ENCODE peak calls at places on chromosomes 6 and 20, in six cellular contexts. M is pancreas; U is psoas muscle; T is HepG2; V is CD8-positive, alpha-beta T cell; C is neural progenitor cell. P is an unnamed sample.

GRCh38 chr20:1489764-1490436 is 1.3 kb downstream of the SIRPB2 start:
- DNase-seq in V (no peak), M (no peak), U (no peak), T (no peak), C (no peak), P (no peak)

GRCh38 chr20:61185841-61186601 is 66.0 kb upstream of the CDH4 start:
- DNase-seq in U (no peak), C (no peak), V (no peak), M (no peak), T (no peak), P (peak; percentile 79)

GRCh38 chr6:146153040-146153758 is 124.3 kb downstream of the GRM1 start:
- DNase-seq in T (no peak), V (no peak), C (no peak), M (no peak), U (no peak), P (no peak)

GRCh38 chr6:28225056-28225834 is at the start of gene ZSCAN9:
- DNase-seq in T (peak; percentile 86), U (peak; percentile 93), M (peak; percentile 82), C (peak; percentile 96), V (peak; percentile 47), P (no peak)

GRCh38 chr6:82741996-82742385 is 323.6 kb downstream of the UBE3D start:
- DNase-seq in U (no peak), M (no peak), C (peak; percentile 83), T (no peak), V (no peak), P (no peak)

GRCh38 chr6:144528605-144529425 is 243.7 kb downstream of the UTRN start:
- DNase-seq in C (peak; percentile 81), U (no peak), V (no peak), M (no peak), T (no peak), P (no peak)

GRCh38 chr6:4948781-4949450 is 54.9 kb downstream of the RPP40 start:
- DNase-seq in C (no peak), T (no peak), V (no peak), M (no peak), U (no peak), P (no peak)

GRCh38 chr6:48765352-48765961 is 654.5 kb upstream of the PTCHD4 start:
- DNase-seq in T (peak; percentile 46), C (peak; percentile 77), V (no peak), U (no peak), M (no peak), P (no peak)

GRCh38 chr6:127110712-127111111 is 7.8 kb upstream of the RSPO3 start:
- DNase-seq in M (no peak), U (no peak), T (no peak), C (no peak), V (no peak), P (no peak)

GRCh38 chr6:24935753-24936152 is at the start of gene RIPOR2:
- DNase-seq in T (no peak), M (no peak), V (peak; percentile 77), U (peak; percentile 51), C (peak; percentile 67), P (no peak)

GRCh38 chr6:766625-767024 is 73.7 kb upstream of the EXOC2 start:
- DNase-seq in C (no peak), T (no peak), U (no peak), M (no peak), V (no peak), P (no peak)

GRCh38 chr6:83511901-83512681 is at the start of gene PRSS35:
- DNase-seq in U (peak; percentile 58), C (peak; percentile 92), M (peak; percentile 46), V (peak; percentile 23), T (peak; percentile 7), P (peak; percentile 37)

GRCh38 chr6:102064142-102064541 is 670.6 kb downstream of the GRIK2 start:
- DNase-seq in U (no peak), M (no peak), C (no peak), V (no peak), T (no peak), P (no peak)

GRCh38 chr6:68326762-68327161 is 308.3 kb upstream of the ADGRB3 start:
- DNase-seq in C (no peak), M (no peak), U (no peak), V (no peak), T (no peak), P (no peak)

GRCh38 chr6:79810878-79811277 is 136.5 kb downstream of the ELOVL4 start:
- DNase-seq in M (no peak), C (peak; percentile 60), V (no peak), U (no peak), T (no peak), P (no peak)

GRCh38 chr6:37511910-37512399 is 12.3 kb upstream of the CCDC167 start:
- DNase-seq in M (no peak), T (no peak), V (no peak), C (peak; percentile 50), U (no peak), P (no peak)

GRCh38 chr20:25510721-25511120 is 74.6 kb downstream of the NINL start:
- DNase-seq in M (no peak), C (no peak), U (no peak), T (no peak), V (no peak), P (no peak)
- H3K36me3 ChIP-seq in M (peaks cover 18% of the 10 kb centered on the region), C (peaks cover 3% of the 10 kb centered on the region), U (no peaks in the 10 kb centered on the region), T (peaks cover 50% of the 10 kb centered on the region), V (no peaks in the 10 kb centered on the region), P (peaks cover 82% of the 10 kb centered on the region)

GRCh38 chr6:159677226-159677901 is 15.7 kb downstream of the SOD2 start:
- DNase-seq in T (no peak), U (no peak), C (no peak), M (no peak), V (no peak), P (no peak)
- H3K36me3 ChIP-seq in T (peaks cover 14% of the 10 kb centered on the region), U (peaks cover 50% of the 10 kb centered on the region), C (no peaks in the 10 kb centered on the region), M (peaks cover 27% of the 10 kb centered on the region), V (peaks cover 15% of the 10 kb centered on the region), P (peaks cover 19% of the 10 kb centered on the region)

DNA sequence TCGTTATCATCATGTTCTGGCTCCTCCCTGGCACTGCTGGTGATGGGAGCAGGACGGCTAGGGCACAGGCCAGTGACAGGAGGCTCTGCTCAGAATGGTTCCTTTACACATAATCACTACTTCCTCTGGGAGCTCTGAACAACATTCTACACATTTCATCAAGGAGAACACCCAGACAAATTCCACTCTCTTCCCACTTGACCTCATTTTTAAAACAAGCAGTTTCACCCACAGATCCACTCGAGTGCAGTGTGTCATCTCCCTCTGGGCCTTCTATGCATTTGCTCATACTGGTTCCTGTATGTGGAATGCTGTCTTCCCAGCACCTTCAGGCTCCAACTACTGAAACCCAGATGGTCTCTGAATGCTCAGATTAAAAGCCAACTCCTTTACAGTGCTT is 84.8 kb downstream of the ELOVL5 start:
- DNase-seq in C (no peak), U (no peak), M (no peak), V (no peak), T (no peak), P (no peak)
- H3K36me3 ChIP-seq in C (peaks cover 22% of the 10 kb centered on the region), U (peaks cover 8% of the 10 kb centered on the region), M (no peaks in the 10 kb centered on the region), V (peaks cover 21% of the 10 kb centered on the region), T (peaks cover 7% of the 10 kb centered on the region), P (peaks cover 85% of the 10 kb centered on the region)

GRCh38 chr20:17947474-17947815 is 21.1 kb downstream of the SNX5 start:
- DNase-seq in C (no peak), T (no peak), M (no peak), V (no peak), U (no peak), P (no peak)
- H3K36me3 ChIP-seq in C (peaks cover 63% of the 10 kb centered on the region), T (peaks cover 58% of the 10 kb centered on the region), M (peaks cover 71% of the 10 kb centered on the region), V (peaks cover 61% of the 10 kb centered on the region), U (peaks cover 100% of the 10 kb centered on the region), P (peaks cover 100% of the 10 kb centered on the region)

DNA sequence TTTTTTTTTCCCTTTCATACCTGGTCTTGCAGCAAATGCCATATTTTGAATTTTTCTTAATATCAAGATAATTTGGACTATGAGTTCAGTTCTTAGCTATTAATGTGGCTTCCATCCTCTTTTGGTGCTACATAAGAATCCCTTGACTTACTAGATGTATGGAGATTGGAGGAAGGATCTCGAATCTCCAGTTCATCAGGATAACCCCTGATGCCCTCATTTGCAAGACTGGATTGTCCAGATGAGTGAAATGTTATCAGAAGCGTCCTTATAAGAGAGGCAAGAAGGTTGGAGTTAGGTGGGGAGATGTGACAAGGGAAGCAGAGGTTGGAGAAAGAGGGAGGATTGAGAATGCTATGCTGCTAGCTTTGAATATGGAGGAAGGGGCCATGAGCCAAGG is 499.6 kb upstream of the SYNCRIP start:
- DNase-seq in U (no peak), C (no peak), T (no peak), M (no peak), V (no peak), P (no peak)
- H3K36me3 ChIP-seq in U (no peaks in the 10 kb centered on the region), C (no peaks in the 10 kb centered on the region), T (no peaks in the 10 kb centered on the region), M (no peaks in the 10 kb centered on the region), V (no peaks in the 10 kb centered on the region), P (no peaks in the 10 kb centered on the region)

DNA sequence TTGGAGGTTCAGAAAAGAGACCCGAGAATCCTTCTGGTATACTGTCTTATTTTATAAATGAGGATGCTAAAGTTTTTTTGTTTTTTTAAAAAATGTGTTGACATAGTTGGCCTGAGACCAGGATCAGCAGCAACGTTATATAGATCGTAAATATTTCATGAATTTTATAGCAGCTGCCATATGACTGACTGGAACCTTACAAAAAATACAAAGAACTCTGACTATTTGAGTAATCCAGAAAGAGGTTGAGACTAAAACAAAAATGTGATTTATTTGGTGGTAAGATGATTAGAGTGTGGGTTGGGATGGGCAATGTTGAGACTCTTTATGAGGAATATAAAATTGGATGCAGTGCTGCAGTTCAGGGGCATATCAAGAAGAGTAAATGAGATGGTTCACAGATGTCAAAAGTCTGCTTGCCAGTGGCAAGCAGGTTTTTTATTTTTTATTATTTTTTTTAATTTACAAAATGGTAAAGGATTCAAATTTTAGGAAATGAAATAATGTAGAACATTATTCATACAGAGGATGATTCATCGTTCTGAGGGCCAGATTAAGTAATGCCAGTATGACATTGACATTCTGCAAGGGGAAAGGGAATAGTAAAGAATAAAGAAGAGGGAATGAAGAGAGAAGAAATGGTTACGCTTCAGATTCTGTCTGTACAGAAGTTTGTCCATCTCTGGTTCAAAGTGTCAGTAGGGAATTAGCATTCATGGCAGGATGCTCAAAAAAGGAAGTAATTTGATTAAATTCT is 58.5 kb downstream of the SCAF8 start:
- DNase-seq in M (no peak), U (no peak), V (no peak), C (no peak), T (no peak), P (no peak)
- H3K36me3 ChIP-seq in M (peaks cover 6% of the 10 kb centered on the region), U (peaks cover 56% of the 10 kb centered on the region), V (no peaks in the 10 kb centered on the region), C (peaks cover 20% of the 10 kb centered on the region), T (peaks cover 14% of the 10 kb centered on the region), P (peaks cover 57% of the 10 kb centered on the region)

GRCh38 chr20:31788578-31788977 is 30.6 kb upstream of the MYLK2 start:
- DNase-seq in C (no peak), T (no peak), V (no peak), U (peak; percentile 74), M (no peak), P (no peak)
- H3K36me3 ChIP-seq in C (peaks cover 26% of the 10 kb centered on the region), T (peaks cover 49% of the 10 kb centered on the region), V (no peaks in the 10 kb centered on the region), U (no peaks in the 10 kb centered on the region), M (no peaks in the 10 kb centered on the region), P (peaks cover 95% of the 10 kb centered on the region)

GRCh38 chr6:35018184-35018523 is 123.0 kb downstream of the TCP11 start:
- DNase-seq in V (no peak), T (no peak), M (no peak), U (no peak), C (no peak), P (no peak)
- H3K36me3 ChIP-seq in V (peaks cover 5% of the 10 kb centered on the region), T (peaks cover 13% of the 10 kb centered on the region), M (no peaks in the 10 kb centered on the region), U (peaks cover 3% of the 10 kb centered on the region), C (no peaks in the 10 kb centered on the region), P (no peaks in the 10 kb centered on the region)

DNA sequence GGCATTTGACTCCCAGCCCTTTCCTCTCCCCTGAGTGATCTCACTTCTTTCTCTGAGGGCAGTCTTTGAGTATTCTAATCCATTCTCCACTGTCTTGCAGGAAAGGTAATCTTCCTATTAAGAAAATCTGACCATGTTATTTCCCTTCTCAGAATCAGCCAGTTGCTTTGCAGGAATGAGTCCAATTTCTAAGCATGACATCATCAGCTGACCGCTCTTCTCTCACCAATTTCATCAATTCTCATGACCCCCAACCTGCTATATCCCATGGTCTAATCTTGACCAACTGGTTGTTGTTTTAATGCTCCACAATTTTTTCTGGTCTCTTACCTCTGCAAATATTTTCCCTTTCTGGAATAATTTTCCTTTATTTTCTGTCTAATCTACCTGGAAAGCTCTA is 73.4 kb downstream of the FAM229B start:
- DNase-seq in C (no peak), M (no peak), V (no peak), T (no peak), U (no peak), P (no peak)
- H3K36me3 ChIP-seq in C (no peaks in the 10 kb centered on the region), M (no peaks in the 10 kb centered on the region), V (no peaks in the 10 kb centered on the region), T (no peaks in the 10 kb centered on the region), U (peaks cover 36% of the 10 kb centered on the region), P (no peaks in the 10 kb centered on the region)

P was measured in SK-N-MC.